ENCODE peak calls at places on chromosomes 5 and 9, in six cellular contexts. H is fibroblast of lung, D is neural progenitor cell, K is GM23338, C is HCT116, A is astrocyte. T is an unnamed sample.

GRCh38 chr5:147216552-147217154 is 18.2 kb upstream of the STK32A start:
- DNase-seq in H (peak; percentile 16), D (peak; percentile 36), K (peak; percentile 54), C (no peak), A (peak; percentile 14), T (peak; percentile 52)

GRCh38 chr5:174654442-174654841 is 69.9 kb upstream of the MSX2 start:
- DNase-seq in H (no peak), D (no peak), K (no peak), C (no peak), A (no peak), T (no peak)

GRCh38 chr5:181043285-181044092 is 3.4 kb downstream of the BTNL9 start:
- DNase-seq in H (no peak), D (no peak), K (no peak), C (no peak), A (no peak), T (no peak)

GRCh38 chr5:172766287-172767104 is 4.5 kb downstream of the DUSP1 start:
- DNase-seq in H (peak; percentile 94), D (no peak), K (no peak), C (no peak), A (peak; percentile 83), T (no peak)

GRCh38 chr9:78400496-78400895 is 103.6 kb downstream of the PSAT1 start:
- DNase-seq in H (no peak), D (no peak), K (no peak), C (no peak), A (no peak), T (no peak)

GRCh38 chr5:109880907-109881685 is 191.4 kb downstream of the MAN2A1 start:
- DNase-seq in H (no peak), D (no peak), K (no peak), C (no peak), A (peak; percentile 56), T (no peak)

GRCh38 chr5:39106332-39106731 is 32.1 kb upstream of the RICTOR start:
- DNase-seq in H (peak; percentile 43), D (no peak), K (no peak), C (no peak), A (no peak), T (no peak)

GRCh38 chr5:151234476-151235238 is 10.8 kb upstream of the CCDC69 start:
- DNase-seq in H (peak; percentile 72), D (no peak), K (no peak), C (no peak), A (peak; percentile 21), T (no peak)

GRCh38 chr5:77101298-77101697 is 14.2 kb upstream of the ZBED3 start:
- DNase-seq in H (peak; percentile 44), D (no peak), K (no peak), C (no peak), A (peak; percentile 70), T (no peak)

GRCh38 chr5:112614986-112615385 is 122.7 kb upstream of the APC start:
- DNase-seq in H (no peak), D (no peak), K (no peak), C (no peak), A (no peak), T (no peak)

GRCh38 chr5:67774796-67775195 is 440.8 kb upstream of the PIK3R1 start:
- DNase-seq in H (no peak), D (peak; percentile 59), K (no peak), C (no peak), A (no peak), T (no peak)

GRCh38 chr5:115842089-115842881 is 550 bp downstream of the AP3S1 start:
- DNase-seq in H (peak; percentile 57), D (peak; percentile 87), K (peak; percentile 75), C (peak; percentile 51), A (peak; percentile 45), T (peak; percentile 87)

GRCh38 chr5:75054110-75054930 is 2.0 kb upstream of the GCNT4 start:
- DNase-seq in H (peak; percentile 50), D (peak; percentile 72), K (peak; percentile 87), C (no peak), A (peak; percentile 65), T (peak; percentile 62)

GRCh38 chr9:68869020-68869419 is 144.9 kb downstream of the PRKACG start:
- DNase-seq in H (no peak), D (peak; percentile 37), K (peak; percentile 25), C (no peak), A (no peak), T (no peak)

GRCh38 chr9:2269778-2270177 is 254.6 kb downstream of the SMARCA2 start:
- DNase-seq in H (no peak), D (no peak), K (no peak), C (no peak), A (no peak), T (no peak)

GRCh38 chr5:179246227-179246626 is 99.0 kb downstream of the ADAMTS2 start:
- DNase-seq in H (no peak), D (no peak), K (peak; percentile 37), C (no peak), A (no peak), T (no peak)

GRCh38 chr9:123322771-123323481 is 33.1 kb upstream of the CRB2 start:
- DNase-seq in H (no peak), D (no peak), K (no peak), C (no peak), A (no peak), T (no peak)

GRCh38 chr9:16335788-16336580 is 534.5 kb downstream of the BNC2 start:
- DNase-seq in H (peak; percentile 99), D (no peak), K (no peak), C (peak; percentile 22), A (peak; percentile 100), T (no peak)

GRCh38 chr5:31213676-31214638 is 20.5 kb downstream of the CDH6 start:
- DNase-seq in H (no peak), D (no peak), K (peak; percentile 19), C (no peak), A (no peak), T (no peak)

GRCh38 chr5:96919754-96920197 is 16.1 kb upstream of the LNPEP start:
- DNase-seq in H (no peak), D (no peak), K (no peak), C (no peak), A (no peak), T (no peak)

GRCh38 chr5:148397968-148398595 is 14.3 kb downstream of the FBXO38 start:
- DNase-seq in H (no peak), D (peak; percentile 71), K (peak; percentile 91), C (no peak), A (no peak), T (peak; percentile 61)

GRCh38 chr5:45411971-45412612 is 284.1 kb downstream of the HCN1 start:
- DNase-seq in H (peak; percentile 11), D (no peak), K (no peak), C (no peak), A (peak; percentile 21), T (no peak)

GRCh38 chr9:112065781-112066606 is 109.1 kb downstream of the SUSD1 start:
- DNase-seq in H (peak; percentile 89), D (no peak), K (peak; percentile 27), C (peak; percentile 91), A (peak; percentile 87), T (no peak)

GRCh38 chr9:77848897-77849296 is 182.7 kb downstream of the GNAQ start:
- DNase-seq in H (peak; percentile 92), D (no peak), K (no peak), C (no peak), A (peak; percentile 91), T (no peak)

GRCh38 chr5:21807953-21808352 is 1045.2 kb downstream of the CDH12 start:
- DNase-seq in H (peak; percentile 24), D (no peak), K (peak; percentile 21), C (no peak), A (no peak), T (no peak)

GRCh38 chr5:120644516-120644915 is 180.4 kb downstream of the PRR16 start:
- DNase-seq in H (no peak), D (no peak), K (no peak), C (no peak), A (no peak), T (no peak)

GRCh38 chr9:78047106-78047505 is 15.5 kb upstream of the GNAQ start:
- DNase-seq in H (no peak), D (no peak), K (no peak), C (no peak), A (no peak), T (no peak)

GRCh38 chr5:176133877-176134276 is 104.3 kb upstream of the SIMC1 start:
- DNase-seq in H (no peak), D (no peak), K (peak; percentile 37), C (no peak), A (no peak), T (peak; percentile 62)
- TF ChIP-seq EZH2 in H (no peak), D (no peak), K (peak; percentile 66), C (no peak), A (no peak), T (peak; percentile 68)

GRCh38 chr5:157924931-157925729 is 66.2 kb upstream of the CLINT1 start:
- DNase-seq in H (no peak), D (no peak), K (no peak), C (no peak), A (no peak), T (no peak)
- H2AFZ ChIP-seq in H (no peak overlapping the region), D (no peak overlapping the region), K (no peak overlapping the region), C (no peak overlapping the region), A (no peak overlapping the region), T (no peak overlapping the region)

DNA sequence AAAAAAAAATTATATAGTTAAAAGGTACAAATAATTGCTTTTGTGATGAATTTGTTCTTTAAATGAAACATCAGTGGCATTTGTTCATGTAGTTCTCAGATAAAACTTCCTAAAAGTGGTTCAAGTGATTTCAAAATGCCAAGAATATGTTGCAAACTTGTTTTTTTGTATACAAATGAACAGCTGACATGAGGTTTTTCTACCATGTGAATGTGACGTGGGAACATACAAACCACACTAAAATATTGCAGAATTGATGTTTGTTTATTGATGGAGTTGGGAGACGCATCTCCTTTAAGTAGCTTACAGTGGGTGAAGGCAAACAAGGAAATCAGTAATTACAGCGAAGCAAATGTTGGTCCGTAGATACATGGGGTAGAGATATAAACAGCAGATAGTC is 17.0 kb downstream of the BASP1 start:
- DNase-seq in H (no peak), D (no peak), K (no peak), C (no peak), A (no peak), T (no peak)
- TF ChIP-seq EZH2 in H (no peak), D (no peak), K (no peak), C (no peak), A (no peak), T (no peak)

GRCh38 chr9:131312822-131313770 is 23.6 kb downstream of the PLPP7 start:
- DNase-seq in H (no peak), D (no peak), K (no peak), C (no peak), A (no peak), T (no peak)
- H2AFZ ChIP-seq in H (no peak overlapping the region), D (no peak overlapping the region), K (no peak overlapping the region), C (no peak overlapping the region), A (no peak overlapping the region), T (no peak overlapping the region)

GRCh38 chr9:135079676-135080075 is 7.8 kb upstream of the OLFM1 start:
- DNase-seq in H (no peak), D (no peak), K (no peak), C (no peak), A (no peak), T (no peak)

GRCh38 chr9:135082536-135082935 is 4.9 kb upstream of the OLFM1 start:
- DNase-seq in H (no peak), D (no peak), K (no peak), C (no peak), A (no peak), T (no peak)

GRCh38 chr9:135080286-135081263 is 6.9 kb upstream of the OLFM1 start:
- DNase-seq in H (no peak), D (no peak), K (no peak), C (no peak), A (no peak), T (no peak)

GRCh38 chr9:135081731-135082130 is 5.7 kb upstream of the OLFM1 start:
- DNase-seq in H (no peak), D (no peak), K (no peak), C (no peak), A (no peak), T (no peak)

GRCh38 chr9:135081264-135081660 is 6.2 kb upstream of the OLFM1 start:
- DNase-seq in H (no peak), D (no peak), K (no peak), C (no peak), A (no peak), T (no peak)
- TF ChIP-seq EZH2 in H (no peak), D (no peak), K (no peak), C (no peak), A (no peak), T (no peak)